ENCODE peak calls at places on chromosome 18, in five cellular contexts. One of them, this sample, is unnamed.

GRCh38 chr18:13496691-13497281 is 229.6 kb downstream of the FAM210A start:
- DNase-seq in A549: no peak
- DNase-seq in D341Med: no peak
- DNase-seq in LHCN-M2: no peak
- DNase-seq in stimulated activated CD8-positive, alpha-beta memory T cell treated with anti-CD3 and anti-CD28 coated beads, Interleukin-4, amount 100 ng/mL, for 4 hours: no peak
- DNase-seq in this sample: no peak

GRCh38 chr18:25587545-25587944 is 235.6 kb upstream of the ZNF521 start:
- DNase-seq in A549: no peak
- DNase-seq in D341Med: no peak
- DNase-seq in LHCN-M2: no peak
- DNase-seq in stimulated activated CD8-positive, alpha-beta memory T cell treated with anti-CD3 and anti-CD28 coated beads, Interleukin-4, amount 100 ng/mL, for 4 hours: no peak
- DNase-seq in this sample: no peak

GRCh38 chr18:46009158-46009866 is 42.2 kb upstream of the EPG5 start:
- DNase-seq in A549: no peak
- DNase-seq in D341Med: no peak
- DNase-seq in LHCN-M2: no peak
- DNase-seq in stimulated activated CD8-positive, alpha-beta memory T cell treated with anti-CD3 and anti-CD28 coated beads, Interleukin-4, amount 100 ng/mL, for 4 hours: no peak
- DNase-seq in this sample: no peak

GRCh38 chr18:48826806-48827205 is 124.0 kb downstream of the SMAD7 start:
- DNase-seq in A549: no peak
- DNase-seq in D341Med: peak; percentile 20
- DNase-seq in LHCN-M2: no peak
- DNase-seq in stimulated activated CD8-positive, alpha-beta memory T cell treated with anti-CD3 and anti-CD28 coated beads, Interleukin-4, amount 100 ng/mL, for 4 hours: no peak
- DNase-seq in this sample: no peak

GRCh38 chr18:35352778-35353177 is 8.6 kb upstream of the ZNF24 start:
- DNase-seq in A549: no peak
- DNase-seq in D341Med: no peak
- DNase-seq in LHCN-M2: no peak
- DNase-seq in stimulated activated CD8-positive, alpha-beta memory T cell treated with anti-CD3 and anti-CD28 coated beads, Interleukin-4, amount 100 ng/mL, for 4 hours: no peak
- DNase-seq in this sample: no peak

GRCh38 chr18:64011513-64011912 is 41.6 kb downstream of the SERPINB8 start:
- DNase-seq in A549: no peak
- DNase-seq in D341Med: no peak
- DNase-seq in LHCN-M2: no peak
- DNase-seq in stimulated activated CD8-positive, alpha-beta memory T cell treated with anti-CD3 and anti-CD28 coated beads, Interleukin-4, amount 100 ng/mL, for 4 hours: no peak
- DNase-seq in this sample: no peak

GRCh38 chr18:67410075-67410474 is 106.4 kb downstream of the DSEL start:
- DNase-seq in A549: no peak
- DNase-seq in D341Med: no peak
- DNase-seq in LHCN-M2: no peak
- DNase-seq in stimulated activated CD8-positive, alpha-beta memory T cell treated with anti-CD3 and anti-CD28 coated beads, Interleukin-4, amount 100 ng/mL, for 4 hours: no peak
- DNase-seq in this sample: no peak

GRCh38 chr18:56973487-56973886 is 173.4 kb upstream of the BOD1L2 start:
- DNase-seq in A549: no peak
- DNase-seq in D341Med: no peak
- DNase-seq in LHCN-M2: peak; percentile 8
- DNase-seq in stimulated activated CD8-positive, alpha-beta memory T cell treated with anti-CD3 and anti-CD28 coated beads, Interleukin-4, amount 100 ng/mL, for 4 hours: no peak
- DNase-seq in this sample: no peak

GRCh38 chr18:2955966-2956521 is 56.9 kb downstream of the LPIN2 start:
- DNase-seq in A549: no peak
- DNase-seq in D341Med: no peak
- DNase-seq in LHCN-M2: no peak
- DNase-seq in stimulated activated CD8-positive, alpha-beta memory T cell treated with anti-CD3 and anti-CD28 coated beads, Interleukin-4, amount 100 ng/mL, for 4 hours: no peak
- DNase-seq in this sample: no peak

GRCh38 chr18:499351-500229 is 911 bp downstream of the COLEC12 start:
- DNase-seq in A549: peak; percentile 19
- DNase-seq in D341Med: peak; percentile 69
- DNase-seq in LHCN-M2: peak; percentile 26
- DNase-seq in stimulated activated CD8-positive, alpha-beta memory T cell treated with anti-CD3 and anti-CD28 coated beads, Interleukin-4, amount 100 ng/mL, for 4 hours: no peak
- DNase-seq in this sample: peak; percentile 46

GRCh38 chr18:26207937-26208336 is 18.3 kb upstream of the TAF4B start:
- DNase-seq in A549: no peak
- DNase-seq in D341Med: no peak
- DNase-seq in LHCN-M2: no peak
- DNase-seq in stimulated activated CD8-positive, alpha-beta memory T cell treated with anti-CD3 and anti-CD28 coated beads, Interleukin-4, amount 100 ng/mL, for 4 hours: no peak
- DNase-seq in this sample: no peak

GRCh38 chr18:38011446-38011845 is 445.8 kb upstream of the CELF4 start:
- DNase-seq in A549: no peak
- DNase-seq in D341Med: no peak
- DNase-seq in LHCN-M2: no peak
- DNase-seq in stimulated activated CD8-positive, alpha-beta memory T cell treated with anti-CD3 and anti-CD28 coated beads, Interleukin-4, amount 100 ng/mL, for 4 hours: no peak
- DNase-seq in this sample: no peak

GRCh38 chr18:36481201-36481657 is 183.7 kb downstream of the FHOD3 start:
- DNase-seq in A549: no peak
- DNase-seq in D341Med: no peak
- DNase-seq in LHCN-M2: no peak
- DNase-seq in stimulated activated CD8-positive, alpha-beta memory T cell treated with anti-CD3 and anti-CD28 coated beads, Interleukin-4, amount 100 ng/mL, for 4 hours: no peak
- DNase-seq in this sample: no peak

GRCh38 chr18:22703883-22704626 is 229.1 kb upstream of the RBBP8 start:
- DNase-seq in A549: peak; percentile 60
- DNase-seq in D341Med: peak; percentile 68
- DNase-seq in LHCN-M2: peak; percentile 36
- DNase-seq in stimulated activated CD8-positive, alpha-beta memory T cell treated with anti-CD3 and anti-CD28 coated beads, Interleukin-4, amount 100 ng/mL, for 4 hours: no peak
- DNase-seq in this sample: peak; percentile 48

GRCh38 chr18:48818329-48819254 is 132.2 kb downstream of the SMAD7 start:
- DNase-seq in A549: no peak
- DNase-seq in D341Med: no peak
- DNase-seq in LHCN-M2: no peak
- DNase-seq in stimulated activated CD8-positive, alpha-beta memory T cell treated with anti-CD3 and anti-CD28 coated beads, Interleukin-4, amount 100 ng/mL, for 4 hours: no peak
- DNase-seq in this sample: no peak

GRCh38 chr18:79518683-79519128 is 123.0 kb downstream of the NFATC1 start:
- DNase-seq in A549: no peak
- DNase-seq in D341Med: no peak
- DNase-seq in LHCN-M2: no peak
- DNase-seq in stimulated activated CD8-positive, alpha-beta memory T cell treated with anti-CD3 and anti-CD28 coated beads, Interleukin-4, amount 100 ng/mL, for 4 hours: no peak
- DNase-seq in this sample: no peak

GRCh38 chr18:23683671-23684070 is 5.6 kb upstream of the LAMA3 start:
- DNase-seq in A549: no peak
- DNase-seq in D341Med: no peak
- DNase-seq in LHCN-M2: peak; percentile 22
- DNase-seq in stimulated activated CD8-positive, alpha-beta memory T cell treated with anti-CD3 and anti-CD28 coated beads, Interleukin-4, amount 100 ng/mL, for 4 hours: no peak
- DNase-seq in this sample: no peak

This sample was measured in HepG2.